ENCODE peak calls at places on chromosomes 13 and 19, in five cellular contexts. V is A549, G is fibroblast of the aortic adventitia, S is upper lobe of right lung, T is colonic mucosa. X is an unnamed sample.
A peak's percentile ranks its signal among the peaks of the same experiment; 100 is the strongest.

GRCh38 chr13:80551650-80552497 is 210.9 kb upstream of the SPRY2 start:
- DNase-seq in S (no peak), T (no peak), V (no peak), G (no peak), X (no peak)

GRCh38 chr19:16289594-16289993 is 35.0 kb upstream of the KLF2 start:
- DNase-seq in G (no peak), S (no peak), V (no peak), T (no peak), X (no peak)

GRCh38 chr13:67228909-67229308 is 1.2 kb downstream of the PCDH9 start:
- DNase-seq in T (no peak), S (no peak), V (no peak), G (no peak), X (no peak)

GRCh38 chr13:51000576-51001260 is 91.1 kb downstream of the RNASEH2B start:
- DNase-seq in G (peak; percentile 85), T (no peak), S (no peak), V (no peak), X (peak; percentile 11)

GRCh38 chr13:28313579-28313978 is 175.2 kb downstream of the PAN3 start:
- DNase-seq in V (no peak), G (peak; percentile 34), S (no peak), T (no peak), X (no peak)

GRCh38 chr13:24270639-24271131 is 38.7 kb upstream of the C1QTNF9 start:
- DNase-seq in V (peak; percentile 3), G (peak; percentile 61), S (peak; percentile 85), T (peak; percentile 75), X (no peak)

GRCh38 chr13:35789335-35790166 is 313.1 kb upstream of the MAB21L1 start:
- DNase-seq in V (peak; percentile 34), S (no peak), G (peak; percentile 65), T (no peak), X (no peak)

GRCh38 chr13:20673711-20674110 is 29.8 kb upstream of the IL17D start:
- DNase-seq in V (no peak), G (peak; percentile 15), T (no peak), S (no peak), X (no peak)

GRCh38 chr13:105871768-105872167 is 663.7 kb downstream of the EFNB2 start:
- DNase-seq in G (no peak), T (no peak), S (no peak), V (no peak), X (no peak)

GRCh38 chr13:98439896-98440295 is 137.0 kb downstream of the STK24 start:
- DNase-seq in V (no peak), S (no peak), G (no peak), T (no peak), X (no peak)

GRCh38 chr19:40745402-40745780 is 4.9 kb downstream of the ACTMAP start:
- DNase-seq in G (peak; percentile 72), T (no peak), V (no peak), S (no peak), X (peak; percentile 24)

GRCh38 chr13:60448907-60449510 is 52.0 kb downstream of the TDRD3 start:
- DNase-seq in V (peak; percentile 42), S (no peak), G (peak; percentile 81), T (peak; percentile 29), X (peak; percentile 15)

GRCh38 chr13:83184819-83185218 is 697.5 kb downstream of the SLITRK1 start:
- DNase-seq in S (no peak), G (peak; percentile 65), V (no peak), T (no peak), X (peak; percentile 21)

GRCh38 chr13:98606296-98606695 is 29.4 kb upstream of the STK24 start:
- DNase-seq in S (no peak), T (no peak), V (no peak), G (no peak), X (no peak)

GRCh38 chr13:103282571-103283450 is 216.6 kb upstream of the SLC10A2 start:
- DNase-seq in S (no peak), G (peak; percentile 88), T (no peak), V (peak; percentile 45), X (peak; percentile 27)

GRCh38 chr13:45441633-45442032 is 23.1 kb upstream of the COG3 start:
- DNase-seq in T (no peak), S (no peak), V (peak; percentile 16), G (peak; percentile 3), X (no peak)

GRCh38 chr19:16328824-16329482 is 4.3 kb downstream of the KLF2 start:
- DNase-seq in G (peak; percentile 59), S (no peak), T (no peak), V (peak; percentile 43), X (no peak)

GRCh38 chr13:50923272-50923671 is 13.7 kb downstream of the RNASEH2B start:
- DNase-seq in V (peak; percentile 5), T (no peak), S (no peak), G (no peak), X (no peak)

DNA sequence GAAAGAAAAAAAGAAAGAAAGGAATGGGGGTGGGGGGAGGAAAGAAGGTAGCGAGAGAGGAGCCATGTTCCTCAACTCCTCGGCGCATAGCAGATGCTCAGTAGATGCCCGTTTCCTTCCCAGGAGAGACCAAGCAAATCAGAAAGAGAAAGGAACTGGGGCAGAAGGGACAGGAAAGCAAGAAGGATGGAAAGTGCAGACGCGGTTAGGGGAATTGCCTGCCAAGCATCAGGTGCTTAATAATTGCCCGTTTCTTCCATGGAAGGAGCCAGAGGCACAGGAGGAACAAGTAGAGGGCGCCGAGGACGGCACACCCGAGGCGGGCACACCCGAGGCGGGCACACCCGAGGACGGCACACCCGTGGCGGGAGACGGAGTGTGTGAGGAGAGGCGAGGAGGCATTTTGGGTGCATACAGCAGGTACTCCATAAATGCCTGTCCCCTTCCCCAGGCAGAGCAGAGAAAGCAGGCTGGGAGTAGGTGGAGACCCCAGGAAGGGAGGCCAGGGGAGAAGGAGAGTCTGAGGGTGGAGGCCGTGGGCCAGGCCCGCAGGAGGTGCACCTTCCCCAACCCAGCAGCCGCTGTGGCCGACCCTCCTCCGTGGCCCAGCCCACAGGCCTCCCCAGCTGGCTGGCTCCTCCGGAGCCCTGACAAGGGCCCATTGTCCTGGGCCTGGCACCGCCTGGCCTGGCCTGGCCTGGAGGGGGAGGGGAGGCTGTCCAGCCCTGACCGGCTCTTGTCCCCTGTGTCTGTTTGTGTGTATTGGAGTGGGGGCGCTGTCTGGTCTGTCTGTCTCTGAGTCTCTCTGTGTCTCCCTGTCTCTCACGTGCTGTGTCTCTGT is 14.6 kb downstream of the JOSD2 start:
- DNase-seq in V (peak; percentile 67), S (peak; percentile 56), G (no peak), T (no peak), X (no peak)
- H3K4me3 ChIP-seq in V (no peak overlapping the region), S (no peak overlapping the region), G (no peak overlapping the region), T (no peak overlapping the region), X (no peak overlapping the region)

DNA sequence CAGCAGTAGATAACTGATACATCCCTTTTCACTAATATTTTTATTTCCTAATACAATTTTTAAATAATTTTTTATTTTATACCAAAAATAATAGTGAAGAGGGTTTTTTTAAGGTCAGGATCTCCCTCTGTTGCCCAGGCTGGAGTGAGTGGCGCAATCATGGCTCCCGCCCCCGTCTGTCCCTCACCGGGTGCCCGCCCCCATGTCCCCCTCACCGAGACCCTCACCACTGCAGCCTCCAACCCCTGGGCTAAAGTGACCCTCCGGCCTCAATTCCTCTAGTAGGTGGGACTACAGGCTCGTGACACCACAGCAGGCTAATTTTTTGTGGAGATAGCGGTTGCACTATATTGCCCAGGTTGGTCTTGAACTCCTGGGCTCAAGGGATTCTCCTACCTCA is 17.8 kb upstream of the ZNF846 start:
- DNase-seq in G (no peak), S (no peak), V (no peak), T (peak; percentile 31), X (no peak)
- H3K4me3 ChIP-seq in G (peak overlapping the region; percentile 85), S (peak overlapping the region; percentile 79), V (peak overlapping the region; percentile 67), T (peak overlapping the region; percentile 53), X (peak overlapping the region; percentile 85)

GRCh38 chr19:34359140-34359953 is 5.6 kb upstream of the GPI start:
- DNase-seq in T (peak; percentile 97), S (peak; percentile 99), G (peak; percentile 95), V (peak; percentile 100), X (peak; percentile 95)

GRCh38 chr19:34360354-34360909 is 4.6 kb upstream of the GPI start:
- DNase-seq in S (no peak), V (no peak), G (no peak), T (no peak), X (no peak)

GRCh38 chr19:34362679-34363069 is 2.3 kb upstream of the GPI start:
- DNase-seq in S (no peak), G (no peak), T (no peak), V (no peak), X (no peak)

GRCh38 chr19:34357431-34357830 is 7.6 kb upstream of the GPI start:
- DNase-seq in S (no peak), V (no peak), G (no peak), T (no peak), X (no peak)

DNA sequence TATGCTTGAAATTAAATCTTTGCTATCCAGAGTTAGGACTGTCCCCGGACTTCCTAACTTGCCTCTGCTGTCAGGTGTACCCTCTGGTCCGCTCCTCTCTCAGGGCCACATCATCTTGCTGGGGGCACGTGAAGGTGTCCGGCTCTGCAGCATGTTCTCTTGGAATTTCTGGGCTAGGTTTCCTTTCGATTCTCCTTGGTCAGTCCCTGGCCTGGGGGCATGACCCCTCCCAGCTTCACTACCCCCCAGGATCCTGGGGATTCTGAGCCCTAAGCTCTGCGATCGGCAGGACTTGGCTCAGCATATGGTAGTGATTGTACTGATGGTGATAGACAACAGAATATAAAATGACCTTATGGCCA is 5.1 kb upstream of the GPI start:
- DNase-seq in G (no peak), V (no peak), T (no peak), S (no peak), X (no peak)
- H3K4me3 ChIP-seq in G (peak overlapping the region; percentile 61), V (peak overlapping the region; percentile 47), T (peak overlapping the region; percentile 33), S (peak overlapping the region; percentile 53), X (peak overlapping the region; percentile 56)

DNA sequence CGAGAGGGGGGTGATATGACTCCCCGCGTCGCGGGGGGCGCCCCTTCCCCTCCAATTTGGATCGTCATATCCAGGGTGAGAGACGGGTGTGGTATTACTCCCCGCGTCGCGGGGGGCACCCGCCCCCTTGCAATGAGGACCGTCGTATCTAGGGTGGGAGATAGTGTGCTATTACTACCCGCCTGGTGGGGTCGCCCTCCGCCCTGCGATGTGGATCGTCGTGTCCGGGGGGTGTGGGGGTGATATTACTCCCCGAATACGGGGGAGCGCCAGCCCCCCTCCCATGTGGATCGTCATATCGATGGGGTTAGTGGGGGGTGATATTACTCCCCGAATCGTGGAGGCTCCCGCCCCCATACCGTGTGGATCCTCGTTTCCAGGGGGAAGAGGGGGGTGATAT is 29.2 kb upstream of the RGCC start:
- DNase-seq in G (no peak), T (peak; percentile 20), V (no peak), S (no peak), X (no peak)
- H3K4me3 ChIP-seq in G (peak overlapping the region; percentile 31), T (no peak overlapping the region), V (peak overlapping the region; percentile 42), S (peak overlapping the region; percentile 35), X (no peak overlapping the region)

GRCh38 chr13:49690990-49691886 is at the start of gene EBPL:
- DNase-seq in S (peak; percentile 98), T (peak; percentile 98), G (peak; percentile 79), V (peak; percentile 87), X (peak; percentile 66)
- H3K4me3 ChIP-seq in S (peak within 1 kb of the TSS; percentile 76), T (peak within 1 kb of the TSS; percentile 76), G (peak within 1 kb of the TSS; percentile 67), V (peak within 1 kb of the TSS; percentile 74), X (peak within 1 kb of the TSS; percentile 82)

GRCh38 chr19:33446156-33446917 is 72.8 kb downstream of the CEBPG start:
- DNase-seq in T (no peak), S (peak; percentile 60), G (no peak), V (no peak), X (no peak)
- H3K4me3 ChIP-seq in T (no peak overlapping the region), S (no peak overlapping the region), G (no peak overlapping the region), V (no peak overlapping the region), X (no peak overlapping the region)